ENCODE peak calls at places on chromosomes 13 and 19, in four cellular contexts. R is RWPE1, I is nucleus accumbens, B is nephron progenitor cell. F is an unnamed sample.

GRCh38 chr13:44374348-44374712 is 706 bp downstream of the SERP2 start:
- DNase-seq in R (no peak), I (no peak), B (no peak), F (no peak)

GRCh38 chr13:48304132-48304876 is 753 bp downstream of the RB1 start:
- DNase-seq in R (peak; percentile 25), I (no peak), B (peak; percentile 31), F (no peak)

GRCh38 chr19:8575467-8575997 is 1.7 kb downstream of the MYO1F start:
- DNase-seq in R (peak; percentile 20), I (no peak), B (no peak), F (peak; percentile 42)

GRCh38 chr19:18057557-18057956 is 29.2 kb downstream of the IL12RB1 start:
- DNase-seq in R (no peak), I (peak; percentile 60), B (no peak), F (no peak)

GRCh38 chr19:6475321-6476108 is 6.1 kb downstream of the DENND1C start:
- DNase-seq in R (no peak), I (no peak), B (peak; percentile 31), F (no peak)

GRCh38 chr13:63190742-63191141 is 1775.1 kb upstream of the PCDH20 start:
- DNase-seq in R (peak; percentile 9), I (no peak), B (no peak), F (no peak)

GRCh38 chr19:49938662-49939061 is 9.4 kb upstream of the NUP62 start:
- DNase-seq in R (no peak), I (no peak), B (no peak), F (no peak)

GRCh38 chr13:106533101-106533939 is 2.1 kb downstream of the EFNB2 start:
- DNase-seq in R (peak; percentile 65), I (peak; percentile 74), B (peak; percentile 91), F (no peak)

GRCh38 chr19:3114018-3114726 is 20.0 kb downstream of the GNA11 start:
- DNase-seq in R (no peak), I (no peak), B (no peak), F (no peak)

GRCh38 chr19:51145926-51146493 is 3.9 kb downstream of the SIGLEC7 start:
- DNase-seq in R (no peak), I (no peak), B (no peak), F (no peak)

F was measured in effector CD4-positive, alpha-beta T cell.